ENCODE peak calls at places on chromosome X, in six cellular contexts. J, T, Y, C, Z and Q are unnamed samples.

GRCh38 chrX:10379848-10380247 is 223.1 kb downstream of the CLCN4 start:
- ATAC-seq in C (no peak), Y (no peak), T (no peak), J (no peak), Z (no peak), Q (no peak)

GRCh38 chrX:28158019-28158777 is 176.9 kb upstream of the DCAF8L1 start:
- ATAC-seq in J (no peak), Z (no peak), Y (no peak), T (no peak), C (no peak), Q (no peak)

GRCh38 chrX:2264179-2265030 is 236.4 kb downstream of the DHRSX start:
- ATAC-seq in J (no peak), Y (no peak), T (no peak), Z (no peak), C (no peak), Q (no peak)

GRCh38 chrX:70553516-70553915 is 108.9 kb downstream of the DLG3 start:
- ATAC-seq in J (no peak), Z (no peak), T (no peak), C (peak), Y (no peak), Q (no peak)

GRCh38 chrX:69216446-69216845 is 51.2 kb upstream of the PJA1 start:
- ATAC-seq in C (no peak), Z (no peak), J (no peak), T (no peak), Y (no peak), Q (no peak)

GRCh38 chrX:41589634-41590270 is 99.0 kb upstream of the GPR34 start:
- ATAC-seq in Y (no peak), T (peak), C (no peak), Z (no peak), J (no peak), Q (no peak)

GRCh38 chrX:95893632-95894031 is 791.0 kb upstream of the DIAPH2 start:
- ATAC-seq in J (no peak), Z (no peak), T (no peak), C (no peak), Y (no peak), Q (peak)

GRCh38 chrX:103275947-103276567 is 493 bp downstream of the TCEAL5 start:
- ATAC-seq in Y (no peak), T (no peak), Z (no peak), J (no peak), C (no peak), Q (no peak)

GRCh38 chrX:13775837-13776236 is 41.1 kb downstream of the GPM6B start:
- ATAC-seq in J (no peak), Y (no peak), Z (no peak), C (no peak), T (no peak), Q (no peak)

GRCh38 chrX:48676893-48677270 is 6.7 kb upstream of the WAS start:
- ATAC-seq in C (peak), Z (peak), J (peak), T (peak), Y (peak), Q (peak)

GRCh38 chrX:115472131-115472530 is 88.8 kb upstream of the PLS3 start:
- ATAC-seq in J (no peak), Z (no peak), C (no peak), Y (no peak), T (no peak), Q (no peak)

GRCh38 chrX:76815754-76816153 is 388.2 kb downstream of the MAGEE1 start:
- ATAC-seq in C (no peak), J (no peak), T (no peak), Z (no peak), Y (no peak), Q (no peak)

GRCh38 chrX:12701625-12702024 is 89.6 kb upstream of the PRPS2 start:
- ATAC-seq in C (peak), Y (no peak), Z (peak), T (peak), J (peak), Q (peak)

GRCh38 chrX:2697306-2697705 is 6.2 kb downstream of the CD99 start:
- ATAC-seq in Z (no peak), J (no peak), T (peak), C (peak), Y (no peak), Q (no peak)

GRCh38 chrX:14027511-14028019 is 2.1 kb downstream of the GEMIN8 start:
- ATAC-seq in Y (no peak), J (no peak), Z (no peak), C (peak), T (no peak), Q (no peak)

GRCh38 chrX:109926118-109926517 is 76.8 kb upstream of the TMEM164 start:
- ATAC-seq in C (no peak), T (no peak), Y (no peak), Z (no peak), J (no peak), Q (no peak)

GRCh38 chrX:150200820-150201287 is 162.3 kb upstream of the MAMLD1 start:
- ATAC-seq in T (peak), Z (peak), Y (peak), C (peak), J (peak), Q (peak)

GRCh38 chrX:146956760-146957159 is 142.2 kb upstream of the CXorf51A start:
- ATAC-seq in C (no peak), Z (no peak), Y (no peak), J (no peak), T (no peak), Q (no peak)

GRCh38 chrX:119618439-119618838 is 12.2 kb upstream of the NKRF start:
- ATAC-seq in C (peak), J (no peak), Y (peak), T (no peak), Z (no peak), Q (peak)

GRCh38 chrX:9473708-9474107 is 8.8 kb downstream of the TBL1X start:
- ATAC-seq in J (no peak), Z (no peak), C (no peak), Y (no peak), T (no peak), Q (no peak)

GRCh38 chrX:865422-865821 is 234.8 kb downstream of the SHOX start:
- ATAC-seq in C (no peak), Y (no peak), J (no peak), T (no peak), Z (no peak), Q (no peak)

GRCh38 chrX:13090261-13091110 is 46.1 kb upstream of the FAM9C start:
- ATAC-seq in T (no peak), Z (peak), J (peak), C (peak), Y (no peak), Q (peak)

GRCh38 chrX:134683351-134683750 is 25.1 kb upstream of the PLAC1 start:
- ATAC-seq in C (no peak), T (no peak), Y (no peak), J (no peak), Z (no peak), Q (no peak)
- TF ChIP-seq EP300 in C (no peak), T (no peak), Y (no peak), J (no peak), Z (no peak), Q (no peak)

GRCh38 chrX:47658684-47659515 is at the start of gene UXT:
- ATAC-seq in C (peak), T (peak), Z (peak), Y (peak), J (peak), Q (peak)
- TF ChIP-seq EP300 in C (peak), T (no peak), Z (no peak), Y (no peak), J (no peak), Q (no peak)

GRCh38 chrX:154739952-154740351 is 10.9 kb downstream of the GAB3 start:
- ATAC-seq in Y (no peak), C (no peak), Z (no peak), J (no peak), T (no peak), Q (no peak)

GRCh38 chrX:154734101-154734781 is 16.6 kb downstream of the GAB3 start:
- ATAC-seq in J (no peak), Z (peak), T (peak), Y (peak), C (peak), Q (peak)

GRCh38 chrX:154735695-154736393 is 15.0 kb downstream of the GAB3 start:
- ATAC-seq in J (no peak), Y (peak), Z (no peak), T (peak), C (no peak), Q (peak)

GRCh38 chrX:154742623-154743022 is 8.3 kb downstream of the GAB3 start:
- ATAC-seq in T (no peak), Y (no peak), Z (peak), J (no peak), C (no peak), Q (no peak)

GRCh38 chrX:154738013-154738738 is 12.7 kb downstream of the GAB3 start:
- ATAC-seq in J (no peak), T (peak), Y (peak), Z (peak), C (no peak), Q (peak)
- TF ChIP-seq EP300 in J (no peak), T (no peak), Y (peak), Z (no peak), C (no peak), Q (no peak)

GRCh38 chrX:29661290-29661689 is 554.1 kb upstream of the MAGEB2 start:
- ATAC-seq in Z (no peak), C (no peak), J (no peak), T (no peak), Y (no peak), Q (no peak)
- TF ChIP-seq EP300 in Z (no peak), C (no peak), J (no peak), T (no peak), Y (no peak), Q (no peak)